ENCODE peak calls at places on chromosome X, in eight cellular contexts. C is activated gamma-delta T cell treated with anti-CD3 and anti-CD28 coated beads, Interleukin-2, amount 50 U/mL, for 16 hours; I is astrocyte of the hippocampus; H is stimulated activated CD4-positive, alpha-beta T cell treated with anti-CD3 and anti-CD28 coated beads, TNF-alpha, amount 100 ng/mL, for 1 hour; B is ecto neural progenitor cell; T is H4; W is T-helper 17 cell; Z is ascending aorta. P is an unnamed sample.

GRCh38 chrX:96576358-96576757 is 108.3 kb upstream of the DIAPH2 start:
- DNase-seq in C (no peak), I (no peak), H (no peak), B (no peak), T (no peak), W (no peak), Z (no peak), P (no peak)

GRCh38 chrX:97691901-97692455 is 808.3 kb downstream of the RPA4 start:
- DNase-seq in C (no peak), I (no peak), H (no peak), B (no peak), T (no peak), W (no peak), Z (no peak), P (no peak)

GRCh38 chrX:135520553-135521404 is at the start of gene INTS6L:
- DNase-seq in C (peak), I (peak), H (peak), B (peak), T (peak), W (peak), Z (peak), P (peak)

GRCh38 chrX:103531002-103531401 is 11.7 kb upstream of the RAB40A start:
- DNase-seq in C (no peak), I (peak), H (no peak), B (no peak), T (peak), W (no peak), Z (no peak), P (no peak)

GRCh38 chrX:1609759-1610158 is 5.1 kb upstream of the ASMT start:
- DNase-seq in C (no peak), I (no peak), H (no peak), B (no peak), T (no peak), W (no peak), Z (no peak), P (no peak)

GRCh38 chrX:49176421-49177326 is 5.0 kb downstream of the PLP2 start:
- DNase-seq in C (no peak), I (no peak), H (no peak), B (no peak), T (no peak), W (no peak), Z (no peak), P (no peak)

GRCh38 chrX:150543230-150544155 is 24.9 kb upstream of the MTM1 start:
- DNase-seq in C (no peak), I (no peak), H (no peak), B (no peak), T (no peak), W (no peak), Z (no peak), P (no peak)

GRCh38 chrX:23478056-23478455 is 143.4 kb downstream of the PTCHD1 start:
- DNase-seq in C (no peak), I (no peak), H (no peak), B (no peak), T (no peak), W (no peak), Z (no peak), P (no peak)

GRCh38 chrX:56978172-56978571 is 17.2 kb downstream of the SPIN3 start:
- DNase-seq in C (peak), I (peak), H (peak), B (no peak), T (peak), W (peak), Z (no peak), P (no peak)

GRCh38 chrX:49199315-49199595 is 738 bp downstream of the SYP start:
- DNase-seq in C (no peak), I (no peak), H (no peak), B (no peak), T (no peak), W (no peak), Z (no peak), P (no peak)

GRCh38 chrX:102345916-102346315 is 93.9 kb downstream of the NXF2B start:
- DNase-seq in C (peak), I (peak), H (peak), B (peak), T (peak), W (peak), Z (no peak), P (no peak)

GRCh38 chrX:71910526-71911022 is at the start of gene NHSL2:
- DNase-seq in C (no peak), I (no peak), H (no peak), B (peak), T (no peak), W (no peak), Z (no peak), P (no peak)

GRCh38 chrX:120365320-120365719 is 3.4 kb downstream of the ATP1B4 start:
- DNase-seq in C (no peak), I (peak), H (peak), B (peak), T (peak), W (peak), Z (no peak), P (no peak)

GRCh38 chrX:116232833-116233232 is 62.3 kb downstream of the AGTR2 start:
- DNase-seq in C (no peak), I (peak), H (no peak), B (no peak), T (peak), W (no peak), Z (no peak), P (no peak)

GRCh38 chrX:47191331-47191730 is 2.3 kb upstream of the UBA1 start:
- DNase-seq in C (peak), I (no peak), H (no peak), B (peak), T (no peak), W (peak), Z (no peak), P (no peak)

GRCh38 chrX:154379569-154379951 is 465 bp downstream of the EMD start:
- DNase-seq in C (no peak), I (no peak), H (no peak), B (no peak), T (no peak), W (no peak), Z (no peak), P (no peak)

GRCh38 chrX:68432648-68433047 is 647 bp downstream of the OPHN1 start:
- DNase-seq in C (no peak), I (peak), H (no peak), B (no peak), T (no peak), W (no peak), Z (no peak), P (no peak)

GRCh38 chrX:38636949-38637819 is 75.8 kb downstream of the TSPAN7 start:
- DNase-seq in C (no peak), I (peak), H (no peak), B (no peak), T (peak), W (no peak), Z (no peak), P (no peak)

GRCh38 chrX:100358766-100359165 is 51.3 kb downstream of the PCDH19 start:
- DNase-seq in C (no peak), I (no peak), H (no peak), B (no peak), T (no peak), W (no peak), Z (no peak), P (no peak)

GRCh38 chrX:133670394-133670793 is 255.1 kb upstream of the GPC4 start:
- DNase-seq in C (no peak), I (peak), H (no peak), B (no peak), T (peak), W (no peak), Z (no peak), P (no peak)

GRCh38 chrX:96843566-96843965 is 40.1 kb upstream of the RPA4 start:
- DNase-seq in C (no peak), I (no peak), H (no peak), B (peak), T (no peak), W (no peak), Z (no peak), P (no peak)

GRCh38 chrX:111244238-111244750 is 26.0 kb downstream of the CAPN6 start:
- DNase-seq in C (no peak), I (peak), H (no peak), B (no peak), T (peak), W (no peak), Z (no peak), P (no peak)

GRCh38 chrX:140799216-140799615 is 89.7 kb downstream of the LINC00632 start:
- DNase-seq in C (no peak), I (no peak), H (no peak), B (no peak), T (no peak), W (no peak), Z (no peak), P (no peak)

GRCh38 chrX:72169008-72169728 is 12.4 kb upstream of the PIN4 start:
- DNase-seq in C (peak), I (no peak), H (no peak), B (no peak), T (peak), W (peak), Z (no peak), P (no peak)

GRCh38 chrX:10199212-10199611 is 42.4 kb downstream of the CLCN4 start:
- DNase-seq in C (no peak), I (no peak), H (no peak), B (no peak), T (no peak), W (no peak), Z (no peak), P (no peak)

GRCh38 chrX:112368371-112368770 is 285.8 kb upstream of the TRPC5 start:
- DNase-seq in C (no peak), I (no peak), H (no peak), B (no peak), T (no peak), W (no peak), Z (no peak), P (no peak)

GRCh38 chrX:118116308-118117068 is at the start of gene KLHL13:
- DNase-seq in C (no peak), I (peak), H (no peak), B (peak), T (peak), W (no peak), Z (no peak), P (no peak)

GRCh38 chrX:1430451-1430850 is 22.3 kb downstream of the ASMTL start:
- DNase-seq in C (no peak), I (no peak), H (no peak), B (no peak), T (no peak), W (no peak), Z (no peak), P (no peak)

GRCh38 chrX:22025751-22026150 is 6.4 kb upstream of the PHEX start:
- DNase-seq in C (no peak), I (peak), H (no peak), B (no peak), T (no peak), W (no peak), Z (no peak), P (no peak)

GRCh38 chrX:57119416-57119815 is 1.9 kb downstream of the SPIN2B start:
- DNase-seq in C (no peak), I (no peak), H (no peak), B (no peak), T (no peak), W (no peak), Z (no peak), P (no peak)

GRCh38 chrX:29143356-29143755 is 556.1 kb downstream of the IL1RAPL1 start:
- DNase-seq in C (no peak), I (no peak), H (no peak), B (no peak), T (peak), W (no peak), Z (no peak), P (no peak)

GRCh38 chrX:37638047-37638446 is 47.5 kb upstream of the XK start:
- DNase-seq in C (no peak), I (no peak), H (no peak), B (no peak), T (no peak), W (no peak), Z (no peak), P (no peak)

GRCh38 chrX:14497184-14497666 is 32.1 kb upstream of the GLRA2 start:
- DNase-seq in C (no peak), I (peak), H (no peak), B (no peak), T (peak), W (no peak), Z (no peak), P (no peak)

GRCh38 chrX:51641421-51642021 is 22.8 kb upstream of the CENPVL3 start:
- DNase-seq in C (no peak), I (peak), H (no peak), B (no peak), T (peak), W (no peak), Z (no peak), P (no peak)

GRCh38 chrX:79156818-79157217 is 12.3 kb downstream of the GPR174 start:
- DNase-seq in C (no peak), I (no peak), H (no peak), B (no peak), T (no peak), W (no peak), Z (no peak), P (no peak)

GRCh38 chrX:136143714-136144113 is 3.6 kb upstream of the FHL1 start:
- DNase-seq in C (no peak), I (no peak), H (no peak), B (no peak), T (no peak), W (no peak), Z (no peak), P (no peak)

GRCh38 chrX:31117195-31117594 is 45.4 kb upstream of the FTHL17 start:
- DNase-seq in C (no peak), I (peak), H (no peak), B (no peak), T (no peak), W (no peak), Z (no peak), P (no peak)

GRCh38 chrX:16451331-16451730 is 198.6 kb upstream of the S100G start:
- DNase-seq in C (no peak), I (no peak), H (no peak), B (no peak), T (no peak), W (no peak), Z (no peak), P (no peak)

GRCh38 chrX:23907496-23908218 is at the start of the genes APOO and CXorf58:
- DNase-seq in C (peak), I (peak), H (peak), B (peak), T (peak), W (peak), Z (peak), P (peak)

GRCh38 chrX:78321809-78322208 is 5.6 kb downstream of the CYSLTR1 start:
- DNase-seq in C (peak), I (no peak), H (peak), B (no peak), T (no peak), W (peak), Z (no peak), P (no peak)

P was measured in esophagus squamous epithelium.